ENCODE peak calls at places on chromosomes 6 and 20, in seven cellular contexts. K is psoas muscle, X is NCI-H460, F is HEK293T, Y is HL-60, O is right cardiac atrium, Q is activated T-cell treated with anti-CD3 and anti-CD28 coated beads for 24 hours. J is an unnamed sample.

GRCh38 chr20:59696476-59696875 is 92.1 kb downstream of the PHACTR3 start:
- DNase-seq in K (no peak), X (no peak), F (no peak), Y (no peak), O (no peak), Q (no peak), J (no peak)

GRCh38 chr6:117157448-117157847 is 107.9 kb upstream of the VGLL2 start:
- DNase-seq in K (no peak), X (no peak), F (no peak), Y (no peak), O (no peak), Q (no peak), J (no peak)

GRCh38 chr6:17740559-17741220 is 34.0 kb upstream of the NUP153 start:
- DNase-seq in K (no peak), X (no peak), F (no peak), Y (no peak), O (no peak), Q (no peak), J (no peak)

GRCh38 chr6:90350689-90351554 is 54.3 kb upstream of the BACH2 start:
- DNase-seq in K (no peak), X (no peak), F (no peak), Y (peak), O (no peak), Q (peak), J (no peak)

GRCh38 chr6:166277892-166278578 is 30.2 kb downstream of the PRR18 start:
- DNase-seq in K (no peak), X (no peak), F (no peak), Y (no peak), O (no peak), Q (no peak), J (no peak)

GRCh38 chr6:169884158-169884557 is 132.7 kb downstream of the ERMARD start:
- DNase-seq in K (no peak), X (no peak), F (no peak), Y (no peak), O (no peak), Q (no peak), J (no peak)

GRCh38 chr6:24768361-24768760 is 6.4 kb upstream of the GMNN start:
- DNase-seq in K (no peak), X (no peak), F (no peak), Y (no peak), O (no peak), Q (no peak), J (no peak)

GRCh38 chr6:11354019-11354418 is 121.6 kb upstream of the NEDD9 start:
- DNase-seq in K (no peak), X (no peak), F (no peak), Y (no peak), O (peak), Q (peak), J (no peak)

GRCh38 chr6:32149932-32150920 is 1.5 kb downstream of the PRRT1 start:
- DNase-seq in K (no peak), X (no peak), F (no peak), Y (no peak), O (no peak), Q (no peak), J (no peak)

GRCh38 chr6:14499804-14500203 is 382.2 kb downstream of the CD83 start:
- DNase-seq in K (no peak), X (peak), F (no peak), Y (no peak), O (no peak), Q (no peak), J (peak)

GRCh38 chr6:17928514-17929430 is 58.7 kb downstream of the KIF13A start:
- DNase-seq in K (no peak), X (no peak), F (no peak), Y (no peak), O (no peak), Q (no peak), J (no peak)

GRCh38 chr20:63625771-63626423 is 1.0 kb downstream of the GMEB2 start:
- DNase-seq in K (no peak), X (no peak), F (no peak), Y (no peak), O (peak), Q (no peak), J (no peak)

GRCh38 chr6:29908710-29909109 is 33.6 kb upstream of the HLA-A start:
- DNase-seq in K (no peak), X (no peak), F (no peak), Y (no peak), O (no peak), Q (no peak), J (no peak)

GRCh38 chr20:39853664-39854063 is 835.4 kb downstream of the MAFB start:
- DNase-seq in K (no peak), X (no peak), F (no peak), Y (no peak), O (no peak), Q (no peak), J (no peak)

GRCh38 chr6:169253341-169253740 is 305 bp downstream of the THBS2 start:
- DNase-seq in K (no peak), X (no peak), F (no peak), Y (no peak), O (no peak), Q (no peak), J (no peak)

GRCh38 chr20:36818831-36819230 is 45.3 kb upstream of the DSN1 start:
- DNase-seq in K (no peak), X (no peak), F (no peak), Y (no peak), O (no peak), Q (no peak), J (no peak)

GRCh38 chr20:24465730-24466129 is 3.7 kb upstream of the SYNDIG1 start:
- DNase-seq in K (no peak), X (no peak), F (no peak), Y (no peak), O (peak), Q (no peak), J (no peak)

GRCh38 chr6:161085246-161085645 is 93.7 kb downstream of the MAP3K4 start:
- DNase-seq in K (no peak), X (no peak), F (no peak), Y (no peak), O (no peak), Q (no peak), J (no peak)

GRCh38 chr6:42556462-42556861 is 7.4 kb upstream of the UBR2 start:
- DNase-seq in K (no peak), X (no peak), F (no peak), Y (no peak), O (no peak), Q (no peak), J (no peak)

GRCh38 chr20:33578510-33578909 is 83.6 kb upstream of the C20orf144 start:
- DNase-seq in K (no peak), X (no peak), F (no peak), Y (no peak), O (no peak), Q (no peak), J (no peak)

GRCh38 chr6:83365931-83366330 is 64.9 kb downstream of the ME1 start:
- DNase-seq in K (no peak), X (no peak), F (no peak), Y (no peak), O (no peak), Q (no peak), J (no peak)

GRCh38 chr6:159505140-159505922 is 187.7 kb downstream of the SOD2 start:
- DNase-seq in K (peak), X (no peak), F (no peak), Y (no peak), O (peak), Q (no peak), J (no peak)

GRCh38 chr6:84774174-84775158 is 10.1 kb upstream of the TBX18 start:
- DNase-seq in K (peak), X (peak), F (no peak), Y (no peak), O (peak), Q (no peak), J (peak)

GRCh38 chr6:128358111-128358780 is 162.2 kb downstream of the PTPRK start:
- DNase-seq in K (no peak), X (no peak), F (no peak), Y (no peak), O (no peak), Q (no peak), J (no peak)

GRCh38 chr6:116405663-116406329 is 35.0 kb downstream of the DSE start:
- DNase-seq in K (no peak), X (no peak), F (peak), Y (no peak), O (no peak), Q (no peak), J (no peak)

GRCh38 chr6:35181933-35182612 is 31.7 kb upstream of the SCUBE3 start:
- DNase-seq in K (peak), X (peak), F (no peak), Y (no peak), O (peak), Q (no peak), J (peak)

GRCh38 chr20:53081916-53082863 is 110.0 kb downstream of the TSHZ2 start:
- DNase-seq in K (no peak), X (no peak), F (peak), Y (no peak), O (no peak), Q (no peak), J (no peak)

GRCh38 chr20:14093652-14094051 is 98.3 kb downstream of the MACROD2 start:
- DNase-seq in K (no peak), X (no peak), F (no peak), Y (no peak), O (no peak), Q (no peak), J (no peak)

GRCh38 chr20:25088267-25088666 is 6.3 kb upstream of the VSX1 start:
- DNase-seq in K (no peak), X (no peak), F (no peak), Y (no peak), O (no peak), Q (no peak), J (no peak)

GRCh38 chr6:168292911-168293310 is 26.7 kb downstream of the DACT2 start:
- DNase-seq in K (no peak), X (no peak), F (no peak), Y (no peak), O (no peak), Q (no peak), J (no peak)

GRCh38 chr6:80547827-80548226 is 441.4 kb downstream of the BCKDHB start:
- DNase-seq in K (no peak), X (no peak), F (no peak), Y (no peak), O (no peak), Q (no peak), J (no peak)

J was measured in PC-9.